ENCODE peak calls at places on chromosomes 11 and 22, in eight cellular contexts. One of them, this sample, is unnamed. For H3K4me1, the result is how much of the 10 kb centered on the place peaks cover.

GRCh38 chr11:22461626-22462025 is 123.4 kb downstream of the SLC17A6 start:
- DNase-seq in IMR-90: peak
- DNase-seq in astrocyte: no peak
- DNase-seq in lung: no peak
- DNase-seq in right atrium auricular region: no peak
- DNase-seq in lower lobe of right lung: no peak
- DNase-seq in mesendoderm: peak
- DNase-seq in Caco-2: no peak
- DNase-seq in this sample: no peak

GRCh38 chr22:30238661-30239420 is 7.7 kb downstream of the LIF start:
- DNase-seq in IMR-90: peak
- DNase-seq in astrocyte: peak
- DNase-seq in lung: peak
- DNase-seq in right atrium auricular region: no peak
- DNase-seq in lower lobe of right lung: no peak
- DNase-seq in mesendoderm: peak
- DNase-seq in Caco-2: peak
- DNase-seq in this sample: no peak

GRCh38 chr11:47468598-47469214 is 19.8 kb upstream of the RAPSN start:
- DNase-seq in IMR-90: peak
- DNase-seq in astrocyte: no peak
- DNase-seq in lung: no peak
- DNase-seq in right atrium auricular region: no peak
- DNase-seq in lower lobe of right lung: no peak
- DNase-seq in mesendoderm: no peak
- DNase-seq in Caco-2: no peak
- DNase-seq in this sample: no peak

GRCh38 chr11:29336727-29337212 is 680.1 kb downstream of the KCNA4 start:
- DNase-seq in IMR-90: peak
- DNase-seq in astrocyte: peak
- DNase-seq in lung: no peak
- DNase-seq in right atrium auricular region: no peak
- DNase-seq in lower lobe of right lung: no peak
- DNase-seq in mesendoderm: no peak
- DNase-seq in Caco-2: no peak
- DNase-seq in this sample: no peak

GRCh38 chr11:69541001-69541285 is 59.5 kb downstream of the LINC01488 start:
- DNase-seq in IMR-90: no peak
- DNase-seq in astrocyte: peak
- DNase-seq in lung: no peak
- DNase-seq in right atrium auricular region: no peak
- DNase-seq in lower lobe of right lung: no peak
- DNase-seq in mesendoderm: no peak
- DNase-seq in Caco-2: peak
- DNase-seq in this sample: no peak

GRCh38 chr11:121451178-121451981 is 734 bp upstream of the SORL1 start:
- DNase-seq in IMR-90: no peak
- DNase-seq in astrocyte: no peak
- DNase-seq in lung: no peak
- DNase-seq in right atrium auricular region: no peak
- DNase-seq in lower lobe of right lung: no peak
- DNase-seq in mesendoderm: no peak
- DNase-seq in Caco-2: peak
- DNase-seq in this sample: no peak

GRCh38 chr11:69367211-69367964 is 73.4 kb downstream of the MYEOV start:
- DNase-seq in IMR-90: peak
- DNase-seq in astrocyte: no peak
- DNase-seq in lung: peak
- DNase-seq in right atrium auricular region: peak
- DNase-seq in lower lobe of right lung: no peak
- DNase-seq in mesendoderm: no peak
- DNase-seq in Caco-2: no peak
- DNase-seq in this sample: no peak

GRCh38 chr22:23529166-23530103 is 50.7 kb downstream of the IGLL1 start:
- DNase-seq in IMR-90: no peak
- DNase-seq in astrocyte: no peak
- DNase-seq in lung: no peak
- DNase-seq in right atrium auricular region: no peak
- DNase-seq in lower lobe of right lung: peak
- DNase-seq in mesendoderm: no peak
- DNase-seq in Caco-2: no peak
- DNase-seq in this sample: no peak

GRCh38 chr22:32411388-32411787 is 659 bp downstream of the RTCB start:
- DNase-seq in IMR-90: peak
- DNase-seq in astrocyte: peak
- DNase-seq in lung: no peak
- DNase-seq in right atrium auricular region: no peak
- DNase-seq in lower lobe of right lung: no peak
- DNase-seq in mesendoderm: peak
- DNase-seq in Caco-2: no peak
- DNase-seq in this sample: no peak

GRCh38 chr11:40029406-40029805 is 1430.0 kb downstream of the LRRC4C start:
- DNase-seq in IMR-90: no peak
- DNase-seq in astrocyte: no peak
- DNase-seq in lung: no peak
- DNase-seq in right atrium auricular region: no peak
- DNase-seq in lower lobe of right lung: no peak
- DNase-seq in mesendoderm: peak
- DNase-seq in Caco-2: peak
- DNase-seq in this sample: no peak

GRCh38 chr11:124115782-124116616 is 749 bp downstream of the VWA5A start:
- DNase-seq in IMR-90: no peak
- DNase-seq in astrocyte: no peak
- DNase-seq in lung: peak
- DNase-seq in right atrium auricular region: no peak
- DNase-seq in lower lobe of right lung: peak
- DNase-seq in mesendoderm: peak
- DNase-seq in Caco-2: no peak
- DNase-seq in this sample: no peak

GRCh38 chr22:17896552-17896951 is 122.3 kb upstream of the BID start:
- DNase-seq in IMR-90: peak
- DNase-seq in astrocyte: no peak
- DNase-seq in lung: no peak
- DNase-seq in right atrium auricular region: no peak
- DNase-seq in lower lobe of right lung: no peak
- DNase-seq in mesendoderm: peak
- DNase-seq in Caco-2: peak
- DNase-seq in this sample: no peak

GRCh38 chr11:43574949-43575915 is 105.3 kb upstream of the HSD17B12 start:
- DNase-seq in IMR-90: peak
- DNase-seq in astrocyte: peak
- DNase-seq in lung: no peak
- DNase-seq in right atrium auricular region: no peak
- DNase-seq in lower lobe of right lung: no peak
- DNase-seq in mesendoderm: peak
- DNase-seq in Caco-2: no peak
- DNase-seq in this sample: no peak

GRCh38 chr11:77619576-77620198 is 17.9 kb downstream of the CLNS1A start:
- DNase-seq in IMR-90: peak
- DNase-seq in astrocyte: peak
- DNase-seq in lung: no peak
- DNase-seq in right atrium auricular region: no peak
- DNase-seq in lower lobe of right lung: no peak
- DNase-seq in mesendoderm: peak
- DNase-seq in Caco-2: no peak
- DNase-seq in this sample: peak

GRCh38 chr22:41442240-41442792 is 4.3 kb downstream of the TOB2 start:
- DNase-seq in IMR-90: no peak
- DNase-seq in astrocyte: no peak
- DNase-seq in lung: no peak
- DNase-seq in right atrium auricular region: no peak
- DNase-seq in lower lobe of right lung: no peak
- DNase-seq in mesendoderm: no peak
- DNase-seq in Caco-2: no peak
- DNase-seq in this sample: no peak

GRCh38 chr11:134856371-134856971 is 444.4 kb upstream of the B3GAT1 start:
- DNase-seq in IMR-90: no peak
- DNase-seq in astrocyte: no peak
- DNase-seq in lung: no peak
- DNase-seq in right atrium auricular region: peak
- DNase-seq in lower lobe of right lung: no peak
- DNase-seq in mesendoderm: peak
- DNase-seq in Caco-2: no peak
- DNase-seq in this sample: no peak

GRCh38 chr11:78791254-78791653 is 216.6 kb upstream of the NARS2 start:
- DNase-seq in IMR-90: peak
- DNase-seq in astrocyte: peak
- DNase-seq in lung: no peak
- DNase-seq in right atrium auricular region: no peak
- DNase-seq in lower lobe of right lung: no peak
- DNase-seq in mesendoderm: no peak
- DNase-seq in Caco-2: no peak
- DNase-seq in this sample: no peak

GRCh38 chr11:71472357-71472885 is 19.4 kb downstream of the NADSYN1 start:
- DNase-seq in IMR-90: no peak
- DNase-seq in astrocyte: no peak
- DNase-seq in lung: no peak
- DNase-seq in right atrium auricular region: no peak
- DNase-seq in lower lobe of right lung: no peak
- DNase-seq in mesendoderm: peak
- DNase-seq in Caco-2: no peak
- DNase-seq in this sample: no peak

GRCh38 chr22:48538291-48538820 is 1289.3 kb downstream of the BRD1 start:
- DNase-seq in IMR-90: no peak
- DNase-seq in astrocyte: no peak
- DNase-seq in lung: no peak
- DNase-seq in right atrium auricular region: no peak
- DNase-seq in lower lobe of right lung: no peak
- DNase-seq in mesendoderm: no peak
- DNase-seq in Caco-2: no peak
- DNase-seq in this sample: no peak

GRCh38 chr22:45834241-45834640 is 142.7 kb downstream of the WNT7B start:
- DNase-seq in IMR-90: no peak
- DNase-seq in astrocyte: no peak
- DNase-seq in lung: no peak
- DNase-seq in right atrium auricular region: no peak
- DNase-seq in lower lobe of right lung: no peak
- DNase-seq in mesendoderm: no peak
- DNase-seq in Caco-2: no peak
- DNase-seq in this sample: no peak
- H3K4me1 ChIP-seq in IMR-90: under half
- H3K4me1 ChIP-seq in astrocyte: under half
- H3K4me1 ChIP-seq in lung: under half
- H3K4me1 ChIP-seq in right atrium auricular region: under half
- H3K4me1 ChIP-seq in lower lobe of right lung: under half
- H3K4me1 ChIP-seq in mesendoderm: under half
- H3K4me1 ChIP-seq in Caco-2: under half
- H3K4me1 ChIP-seq in this sample: under half

DNA sequence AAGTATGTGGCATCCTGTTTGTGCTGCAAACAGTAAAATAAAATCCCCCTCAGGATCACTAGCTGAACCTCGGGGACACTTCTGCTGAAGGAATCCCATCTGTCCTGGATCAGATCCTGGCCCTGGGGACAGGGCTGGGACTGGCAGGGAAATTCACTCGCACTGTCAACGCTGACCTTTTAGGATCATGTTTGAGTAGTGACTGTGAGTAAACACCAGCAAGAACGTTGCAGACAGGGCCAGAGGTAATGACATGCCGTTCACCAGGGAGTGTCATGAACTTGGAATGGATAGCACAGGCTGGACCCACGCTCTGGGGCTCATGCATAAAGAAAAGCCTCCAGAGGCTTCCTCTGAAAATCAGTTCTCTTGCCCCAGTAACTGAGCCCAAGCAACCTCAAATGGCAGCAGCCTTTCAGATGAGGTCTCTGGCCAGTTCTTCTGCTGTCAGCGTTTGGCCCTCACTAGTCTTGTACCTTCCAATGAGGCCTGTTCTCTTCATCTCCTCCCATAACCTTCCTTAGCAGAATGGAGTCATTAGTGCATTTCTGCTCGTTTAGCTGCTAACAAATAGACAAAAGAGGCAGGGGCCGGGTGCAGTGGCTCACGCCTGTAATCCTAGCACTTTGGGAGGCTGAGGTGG is 51.0 kb upstream of the BARX2 start:
- DNase-seq in IMR-90: no peak
- DNase-seq in astrocyte: no peak
- DNase-seq in lung: peak
- DNase-seq in right atrium auricular region: peak
- DNase-seq in lower lobe of right lung: no peak
- DNase-seq in mesendoderm: no peak
- DNase-seq in Caco-2: peak
- DNase-seq in this sample: no peak
- H3K4me1 ChIP-seq in IMR-90: under half
- H3K4me1 ChIP-seq in astrocyte: under half
- H3K4me1 ChIP-seq in lung: under half
- H3K4me1 ChIP-seq in right atrium auricular region: under half
- H3K4me1 ChIP-seq in lower lobe of right lung: under half
- H3K4me1 ChIP-seq in mesendoderm: under half
- H3K4me1 ChIP-seq in Caco-2: under half
- H3K4me1 ChIP-seq in this sample: under half

DNA sequence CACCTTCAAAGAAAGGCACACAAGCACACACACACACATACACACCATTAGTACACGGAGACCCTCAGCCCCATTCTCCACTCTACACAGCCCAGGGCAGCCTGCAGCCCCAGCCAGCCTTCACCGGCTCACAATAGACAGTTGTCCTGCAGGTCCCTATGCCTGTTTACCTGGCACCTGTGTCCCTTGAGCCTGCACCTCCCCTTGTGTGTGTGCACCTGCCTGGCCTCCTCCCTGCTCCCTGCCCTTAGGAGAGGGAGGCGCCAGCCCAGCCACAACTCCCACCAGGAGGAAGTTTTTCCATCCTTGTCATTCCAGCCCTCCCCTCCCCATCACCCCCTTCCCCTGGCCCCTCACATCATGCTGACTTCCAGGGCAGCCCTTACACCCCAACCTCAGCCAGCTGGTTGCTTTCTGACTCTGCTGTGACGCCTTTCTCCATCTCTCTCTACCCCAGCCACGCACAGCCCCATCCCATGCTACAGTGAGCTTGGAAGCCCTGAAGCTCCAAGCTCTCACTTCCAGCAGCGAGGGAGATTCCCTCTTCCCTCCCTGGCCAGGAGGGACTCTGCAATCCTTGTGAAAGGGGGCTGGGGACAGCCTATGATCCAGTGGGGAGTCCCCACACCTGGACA is 4.4 kb downstream of the AHNAK start:
- DNase-seq in IMR-90: peak
- DNase-seq in astrocyte: no peak
- DNase-seq in lung: no peak
- DNase-seq in right atrium auricular region: no peak
- DNase-seq in lower lobe of right lung: no peak
- DNase-seq in mesendoderm: no peak
- DNase-seq in Caco-2: no peak
- DNase-seq in this sample: no peak
- H3K4me1 ChIP-seq in IMR-90: under half
- H3K4me1 ChIP-seq in astrocyte: half or more
- H3K4me1 ChIP-seq in lung: under half
- H3K4me1 ChIP-seq in right atrium auricular region: half or more
- H3K4me1 ChIP-seq in lower lobe of right lung: half or more
- H3K4me1 ChIP-seq in mesendoderm: under half
- H3K4me1 ChIP-seq in Caco-2: half or more
- H3K4me1 ChIP-seq in this sample: under half

DNA sequence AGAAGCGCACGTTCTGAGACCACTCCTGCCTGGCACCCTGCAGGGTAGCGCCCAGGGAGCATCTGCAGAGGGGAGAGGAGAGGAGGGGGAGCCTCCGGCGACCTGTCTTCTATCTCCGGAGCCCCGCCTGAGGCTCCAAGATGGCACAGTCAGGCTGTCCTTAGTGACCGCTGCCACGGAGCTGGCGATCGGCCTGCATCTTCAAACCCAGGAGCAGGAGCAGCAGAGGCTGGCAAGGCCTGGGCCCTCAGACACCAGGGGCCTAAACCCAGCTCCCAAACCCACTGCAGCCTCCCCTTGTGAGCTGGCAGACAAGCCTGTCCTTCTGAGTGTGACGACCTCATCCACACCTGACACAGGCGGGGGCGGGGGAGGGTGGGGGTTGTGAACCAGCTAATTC is 34.9 kb downstream of the TOLLIP start:
- DNase-seq in IMR-90: no peak
- DNase-seq in astrocyte: no peak
- DNase-seq in lung: no peak
- DNase-seq in right atrium auricular region: no peak
- DNase-seq in lower lobe of right lung: no peak
- DNase-seq in mesendoderm: no peak
- DNase-seq in Caco-2: no peak
- DNase-seq in this sample: no peak
- H3K4me1 ChIP-seq in IMR-90: under half
- H3K4me1 ChIP-seq in astrocyte: under half
- H3K4me1 ChIP-seq in lung: under half
- H3K4me1 ChIP-seq in right atrium auricular region: under half
- H3K4me1 ChIP-seq in lower lobe of right lung: under half
- H3K4me1 ChIP-seq in mesendoderm: under half
- H3K4me1 ChIP-seq in Caco-2: under half
- H3K4me1 ChIP-seq in this sample: under half